ENCODE peak calls at places on chromosomes 5 and 9, in seven cellular contexts. O is esophagus squamous epithelium, M is BE2C, H is AG04450, P is psoas muscle, S is H1, F is left lung. X is an unnamed sample.

GRCh38 chr5:74394924-74395880 is 245.3 kb downstream of the ENC1 start:
- DNase-seq in F (no peak), P (no peak), O (no peak), M (peak; percentile 23), S (peak; percentile 82), H (no peak), X (no peak)

GRCh38 chr5:169805527-169805934 is 168.5 kb downstream of the DOCK2 start:
- DNase-seq in P (no peak), M (no peak), F (no peak), O (no peak), H (no peak), S (no peak), X (no peak)

GRCh38 chr5:13987843-13988464 is 43.5 kb upstream of the DNAH5 start:
- DNase-seq in M (peak; percentile 54), O (no peak), S (no peak), H (peak; percentile 55), P (no peak), F (no peak), X (no peak)

GRCh38 chr5:98638701-98639100 is 134.8 kb upstream of the RGMB start:
- DNase-seq in M (no peak), S (no peak), F (no peak), P (no peak), H (no peak), O (no peak), X (peak; percentile 73)

GRCh38 chr5:148206620-148207019 is 3.8 kb downstream of the SPINK6 start:
- DNase-seq in P (no peak), H (no peak), S (no peak), F (no peak), M (no peak), O (no peak), X (no peak)

GRCh38 chr5:10518352-10518751 is 45.5 kb upstream of the ANKRD33B start:
- DNase-seq in S (no peak), F (no peak), O (no peak), H (no peak), M (no peak), P (no peak), X (no peak)

GRCh38 chr9:136858844-136859757 is 7.0 kb downstream of the MAMDC4 start:
- DNase-seq in H (no peak), O (no peak), M (peak; percentile 76), S (no peak), P (peak; percentile 52), F (peak; percentile 53), X (no peak)

GRCh38 chr5:43034591-43034968 is 5.5 kb downstream of the ANXA2R start:
- DNase-seq in F (no peak), O (no peak), S (no peak), H (no peak), P (no peak), M (peak; percentile 16), X (no peak)

GRCh38 chr5:142143878-142144277 is 35.3 kb downstream of the NDFIP1 start:
- DNase-seq in O (no peak), P (no peak), F (no peak), H (peak; percentile 18), S (no peak), M (no peak), X (no peak)

GRCh38 chr9:135077497-135078200 is 9.8 kb upstream of the OLFM1 start:
- DNase-seq in F (peak; percentile 36), S (no peak), H (no peak), M (no peak), O (no peak), P (no peak), X (no peak)

GRCh38 chr9:86036555-86036954 is 62.8 kb downstream of the GOLM1 start:
- DNase-seq in M (no peak), S (no peak), H (no peak), F (no peak), P (no peak), O (no peak), X (no peak)

GRCh38 chr5:82494942-82495341 is 216.8 kb upstream of the RPS23 start:
- DNase-seq in H (no peak), O (no peak), M (no peak), F (no peak), P (no peak), S (no peak), X (no peak)

GRCh38 chr5:42874621-42875198 is 63.0 kb upstream of the SELENOP start:
- DNase-seq in P (no peak), F (no peak), S (no peak), O (no peak), H (no peak), M (no peak), X (no peak)

GRCh38 chr9:3525836-3526165 is at the start of gene RFX3:
- DNase-seq in S (peak; percentile 74), F (peak; percentile 93), O (peak; percentile 66), P (peak; percentile 92), M (peak; percentile 92), H (peak; percentile 84), X (peak; percentile 88)

GRCh38 chr9:98678244-98678842 is 30.4 kb downstream of the GABBR2 start:
- DNase-seq in H (no peak), F (no peak), S (peak; percentile 46), M (no peak), P (no peak), O (no peak), X (no peak)
- H3K4me3 ChIP-seq in H (no peak overlapping the region), F (no peak overlapping the region), S (no peak overlapping the region), M (no peak overlapping the region), P (no peak overlapping the region), O (no peak overlapping the region), X (no peak overlapping the region)

GRCh38 chr9:88724241-88724805 is 189.3 kb downstream of the NXNL2 start:
- DNase-seq in H (no peak), M (no peak), F (no peak), O (no peak), P (no peak), S (no peak), X (no peak)

GRCh38 chr9:88723751-88724150 is 188.8 kb downstream of the NXNL2 start:
- DNase-seq in S (no peak), P (no peak), O (no peak), M (no peak), F (no peak), H (no peak), X (no peak)

GRCh38 chr9:88721528-88722279 is 186.7 kb downstream of the NXNL2 start:
- DNase-seq in S (no peak), M (no peak), P (no peak), O (no peak), H (no peak), F (no peak), X (no peak)

GRCh38 chr9:88721028-88721427 is 186.1 kb downstream of the NXNL2 start:
- DNase-seq in H (no peak), P (no peak), S (no peak), F (no peak), M (no peak), O (no peak), X (no peak)

GRCh38 chr9:88722753-88723152 is 187.8 kb downstream of the NXNL2 start:
- DNase-seq in P (no peak), F (no peak), H (no peak), M (no peak), S (no peak), O (no peak), X (no peak)
- TF ChIP-seq CTCF in P (no peak), F (no peak), H (peak; percentile 52), M (peak; percentile 47), S (peak; percentile 6), O (no peak), X (peak; percentile 24)

GRCh38 chr9:133305731-133306130 is 30.3 kb downstream of the SURF6 start:
- DNase-seq in S (no peak), O (no peak), F (no peak), M (no peak), P (no peak), H (no peak), X (no peak)

GRCh38 chr9:133307271-133307670 is 28.7 kb downstream of the SURF6 start:
- DNase-seq in S (no peak), F (no peak), O (no peak), M (no peak), P (no peak), H (no peak), X (no peak)

GRCh38 chr9:133304158-133304470 is 29.1 kb upstream of the ABO start:
- DNase-seq in O (no peak), F (no peak), P (no peak), S (no peak), H (no peak), M (no peak), X (no peak)

GRCh38 chr9:133304477-133305377 is 29.7 kb upstream of the ABO start:
- DNase-seq in F (no peak), P (no peak), M (no peak), O (no peak), H (no peak), S (no peak), X (no peak)

GRCh38 chr9:133306242-133307194 is 29.5 kb downstream of the SURF6 start:
- DNase-seq in S (no peak), P (no peak), M (no peak), O (no peak), F (no peak), H (no peak), X (no peak)
- H3K27me3 ChIP-seq in S (no peaks in the 10 kb centered on the region), P (peaks cover 8% of the 10 kb centered on the region), M (no peaks in the 10 kb centered on the region), O (no peaks in the 10 kb centered on the region), F (no peaks in the 10 kb centered on the region), H (peaks cover 10% of the 10 kb centered on the region), X (no peaks in the 10 kb centered on the region)

DNA sequence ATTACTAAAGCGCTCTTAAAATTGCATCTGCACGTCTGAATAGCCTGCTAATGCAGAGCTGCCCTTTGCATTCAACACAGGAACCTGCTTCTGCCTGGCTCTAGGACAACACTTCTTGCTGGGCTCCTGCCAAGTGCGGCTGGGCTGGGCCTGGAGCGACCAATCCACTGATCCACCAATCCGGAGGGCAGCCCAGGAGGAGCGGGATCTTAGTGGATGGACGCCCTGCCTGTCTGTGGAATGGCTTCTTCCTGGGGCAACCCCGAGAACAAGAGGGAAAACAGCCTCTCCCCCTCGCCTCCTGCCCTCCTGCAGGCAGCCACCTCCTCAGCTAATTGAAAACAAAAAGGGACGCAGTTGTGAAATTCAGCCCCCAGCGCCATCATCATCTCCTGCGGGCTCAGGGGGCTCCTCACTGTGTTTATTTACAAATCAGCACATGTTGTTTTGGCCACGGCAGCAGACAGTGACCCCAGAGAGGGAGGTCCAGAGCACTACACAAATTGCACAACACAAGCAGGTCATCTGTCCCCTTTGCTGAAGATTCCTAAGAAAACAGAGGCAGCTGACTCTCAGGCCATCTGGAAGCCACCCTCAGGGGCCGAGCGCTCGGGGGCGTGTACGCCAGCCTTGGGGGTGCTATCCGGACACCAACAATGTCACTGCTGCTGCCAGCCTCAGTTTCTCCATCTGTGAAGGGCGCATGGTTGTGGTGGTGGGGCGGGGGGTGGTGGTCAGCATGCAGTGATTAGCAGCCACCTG is 57.3 kb downstream of the GADD45G start:
- DNase-seq in H (peak; percentile 55), O (no peak), P (peak; percentile 98), M (peak; percentile 98), F (peak; percentile 97), S (peak; percentile 71), X (peak; percentile 76)
- H3K4me3 ChIP-seq in H (peak overlapping the region; percentile 36), O (peak overlapping the region; percentile 24), P (peak overlapping the region; percentile 65), M (peak overlapping the region; percentile 52), F (peak overlapping the region; percentile 18), S (no peak overlapping the region), X (peak overlapping the region; percentile 42)

DNA sequence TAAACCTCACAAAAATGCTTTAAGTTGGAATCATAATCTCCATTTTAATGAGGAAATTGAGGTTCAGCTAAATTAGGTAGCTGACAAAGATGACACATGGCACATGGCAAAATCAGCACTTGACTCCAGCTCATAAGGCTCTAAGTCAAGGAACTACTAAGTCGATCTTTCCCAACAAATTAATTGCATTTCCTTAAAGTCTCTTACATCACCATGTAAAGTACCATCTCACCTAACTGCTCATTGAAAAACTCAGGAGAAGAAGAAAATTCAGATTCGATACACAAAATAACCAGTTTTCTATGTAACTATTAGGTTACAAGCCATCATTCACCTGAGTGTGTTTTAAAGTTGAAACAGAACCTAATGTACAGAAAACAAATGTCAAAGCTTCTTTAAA is 85.8 kb upstream of the IFNE start:
- DNase-seq in F (no peak), S (no peak), P (no peak), M (no peak), H (no peak), O (no peak), X (no peak)
- TF ChIP-seq CTCF in F (no peak), S (no peak), P (no peak), M (no peak), H (no peak), O (no peak), X (no peak)